ENCODE peak calls at places on chromosomes 3 and 15, in eight cellular contexts. A, K, F, P, X, M, V and R are unnamed samples.

GRCh38 chr3:156978471-156978961 is 152.4 kb downstream of the LEKR1 start:
- DNase-seq in A (no peak), P (no peak), V (no peak), F (no peak), X (no peak), M (no peak), K (peak; percentile 8), R (no peak)

GRCh38 chr3:140834266-140835037 is 107.2 kb upstream of the SLC25A36 start:
- DNase-seq in A (no peak), V (no peak), F (no peak), X (no peak), P (no peak), K (no peak), M (no peak), R (no peak)

GRCh38 chr15:73727330-73728018 is 25.7 kb downstream of the INSYN1 start:
- DNase-seq in P (no peak), X (no peak), V (peak; percentile 57), F (no peak), A (no peak), M (no peak), K (peak; percentile 68), R (no peak)

GRCh38 chr15:61256231-61256630 is 27.1 kb upstream of the RORA start:
- DNase-seq in A (no peak), F (no peak), K (no peak), X (no peak), P (no peak), V (no peak), M (no peak), R (no peak)

GRCh38 chr15:31805090-31805662 is 225.1 kb upstream of the CHRNA7 start:
- DNase-seq in P (no peak), X (no peak), M (no peak), F (no peak), V (no peak), K (no peak), A (no peak), R (no peak)

GRCh38 chr3:150312018-150312657 is 96.0 kb upstream of the TSC22D2 start:
- DNase-seq in K (no peak), F (no peak), P (no peak), V (no peak), M (no peak), X (no peak), A (no peak), R (no peak)

GRCh38 chr3:11514191-11514770 is 129.4 kb downstream of the VGLL4 start:
- DNase-seq in F (no peak), V (peak; percentile 73), M (no peak), P (no peak), X (no peak), K (peak; percentile 87), A (no peak), R (no peak)

GRCh38 chr3:21718161-21718765 is 32.7 kb downstream of the ZNF385D start:
- DNase-seq in M (no peak), F (peak; percentile 65), K (peak; percentile 94), P (no peak), X (no peak), A (no peak), V (peak; percentile 97), R (no peak)

GRCh38 chr3:24968076-24968475 is 460.0 kb upstream of the RARB start:
- DNase-seq in A (no peak), X (no peak), K (no peak), M (no peak), V (no peak), P (no peak), F (no peak), R (no peak)

GRCh38 chr15:101092186-101092866 is 159.5 kb downstream of the CHSY1 start:
- DNase-seq in X (no peak), K (peak; percentile 35), A (no peak), M (no peak), F (no peak), P (no peak), V (no peak), R (no peak)

GRCh38 chr3:5168110-5168509 is 19.4 kb upstream of the EDEM1 start:
- DNase-seq in M (no peak), K (no peak), A (no peak), X (no peak), P (no peak), F (no peak), V (no peak), R (no peak)

GRCh38 chr15:33145447-33145846 is 49.1 kb downstream of the FMN1 start:
- DNase-seq in F (no peak), X (no peak), A (no peak), K (no peak), P (no peak), V (no peak), M (no peak), R (no peak)

GRCh38 chr3:81891056-81891455 is 129.6 kb upstream of the GBE1 start:
- DNase-seq in M (no peak), P (no peak), K (no peak), X (no peak), A (no peak), F (no peak), V (no peak), R (no peak)

GRCh38 chr3:1183320-1184048 is 90.7 kb downstream of the CNTN6 start:
- DNase-seq in K (peak; percentile 56), F (no peak), M (no peak), A (no peak), P (no peak), V (peak; percentile 60), X (no peak), R (no peak)

GRCh38 chr15:39587910-39588530 is 7.1 kb downstream of the THBS1 start:
- DNase-seq in M (no peak), X (no peak), F (peak; percentile 61), A (no peak), P (no peak), K (no peak), V (no peak), R (no peak)

GRCh38 chr3:40915346-40915865 is 283.9 kb upstream of the CTNNB1 start:
- DNase-seq in A (no peak), F (no peak), V (no peak), M (peak; percentile 2), K (no peak), X (no peak), P (no peak), R (no peak)

GRCh38 chr3:127801914-127802313 is 20.4 kb downstream of the MGLL start:
- DNase-seq in F (no peak), P (no peak), X (no peak), K (no peak), A (no peak), V (no peak), M (no peak), R (no peak)

GRCh38 chr3:19668163-19668562 is 265.9 kb downstream of the EFHB start:
- DNase-seq in A (no peak), K (no peak), M (no peak), X (no peak), F (no peak), P (no peak), V (no peak), R (no peak)

GRCh38 chr15:68231102-68231818 is 1.7 kb upstream of the CLN6 start:
- DNase-seq in V (no peak), F (no peak), M (no peak), K (peak; percentile 1), P (no peak), X (peak; percentile 45), A (no peak), R (no peak)

GRCh38 chr15:67085237-67085817 is 19.9 kb downstream of the SMAD3 start:
- DNase-seq in F (no peak), K (no peak), V (no peak), A (no peak), X (no peak), M (no peak), P (no peak), R (no peak)

GRCh38 chr15:68032672-68033071 is 21.4 kb upstream of the PIAS1 start:
- DNase-seq in F (no peak), P (no peak), A (no peak), M (no peak), K (no peak), V (no peak), X (no peak), R (no peak)

GRCh38 chr3:118813472-118813871 is 221.2 kb downstream of the IGSF11 start:
- DNase-seq in M (no peak), P (no peak), X (no peak), A (no peak), V (no peak), F (no peak), K (no peak), R (no peak)

GRCh38 chr15:40289140-40289775 is 6.4 kb upstream of the ANKRD63 start:
- DNase-seq in P (no peak), V (no peak), F (no peak), M (no peak), K (no peak), A (no peak), X (no peak), R (no peak)

GRCh38 chr3:194952882-194953281 is 267.2 kb downstream of the FAM43A start:
- DNase-seq in F (no peak), V (no peak), A (no peak), X (peak; percentile 73), P (no peak), M (no peak), K (no peak), R (no peak)

GRCh38 chr3:44045476-44046275 is 196.0 kb upstream of the TOPAZ1 start:
- DNase-seq in K (no peak), F (no peak), V (no peak), A (no peak), X (no peak), P (no peak), M (no peak), R (no peak)

GRCh38 chr3:24722106-24722505 is 227.5 kb upstream of the THRB start:
- DNase-seq in F (no peak), V (no peak), M (no peak), K (no peak), X (no peak), A (no peak), P (no peak), R (no peak)

GRCh38 chr3:108103040-108103751 is 12.4 kb upstream of the CD47 start:
- DNase-seq in A (no peak), M (no peak), K (no peak), F (no peak), X (no peak), P (no peak), V (no peak), R (no peak)

GRCh38 chr3:195150194-195151118 is 120.5 kb downstream of the XXYLT1 start:
- DNase-seq in A (no peak), M (no peak), K (no peak), P (no peak), F (no peak), X (no peak), V (peak; percentile 61), R (no peak)

GRCh38 chr15:35067501-35068347 is 17.4 kb downstream of the NANOGP8 start:
- DNase-seq in M (no peak), F (no peak), A (no peak), V (no peak), X (no peak), P (no peak), K (no peak), R (no peak)

GRCh38 chr3:41900265-41900664 is 61.6 kb downstream of the ULK4 start:
- DNase-seq in P (no peak), V (peak; percentile 26), F (no peak), K (peak; percentile 10), X (no peak), M (peak; percentile 11), A (no peak), R (no peak)

GRCh38 chr3:25429960-25430941 is 2.2 kb downstream of the RARB start:
- DNase-seq in A (no peak), P (no peak), M (no peak), F (no peak), V (no peak), K (no peak), X (no peak), R (no peak)

GRCh38 chr3:126720596-126720995 is 16.6 kb downstream of the CHCHD6 start:
- DNase-seq in V (no peak), F (no peak), X (no peak), M (no peak), P (no peak), A (no peak), K (no peak), R (no peak)

GRCh38 chr15:81407151-81407550 is 33.1 kb upstream of the TMC3 start:
- DNase-seq in P (no peak), K (no peak), V (no peak), F (no peak), A (no peak), X (no peak), M (no peak), R (no peak)

GRCh38 chr3:106013971-106014370 is 145.2 kb upstream of the CBLB start:
- DNase-seq in F (no peak), V (peak; percentile 92), M (no peak), K (peak; percentile 65), P (no peak), A (no peak), X (no peak), R (no peak)